ENCODE peak calls at places on chromosomes 4 and X, in four cellular contexts. S, Z, R and H are unnamed samples.

GRCh38 chrX:108420481-108420880 is 17.7 kb downstream of the COL4A6 start:
- DNase-seq in S (no peak), Z (no peak), R (no peak), H (no peak)

GRCh38 chrX:2487366-2487765 is 13.4 kb downstream of the DHRSX start:
- DNase-seq in S (no peak), Z (no peak), R (no peak), H (no peak)

GRCh38 chr4:185254434-185254833 is 45.0 kb downstream of the SNX25 start:
- DNase-seq in S (no peak), Z (no peak), R (no peak), H (no peak)

GRCh38 chrX:67346667-67347066 is 197.2 kb upstream of the AR start:
- DNase-seq in S (no peak), Z (no peak), R (no peak), H (no peak)

GRCh38 chr4:3683744-3684421 is 82.3 kb upstream of the ADRA2C start:
- DNase-seq in S (no peak), Z (no peak), R (no peak), H (no peak)

GRCh38 chrX:108397627-108398392 is 40.4 kb downstream of the COL4A6 start:
- DNase-seq in S (no peak), Z (peak), R (no peak), H (no peak)

GRCh38 chrX:135434258-135435138 is 12.8 kb downstream of the SMIM10L2A start:
- DNase-seq in S (no peak), Z (no peak), R (no peak), H (no peak)

GRCh38 chr4:105022811-105023667 is 123.6 kb upstream of the TET2 start:
- DNase-seq in S (no peak), Z (peak), R (no peak), H (no peak)

GRCh38 chrX:30215357-30215843 is at the start of gene MAGEB2:
- DNase-seq in S (no peak), Z (no peak), R (no peak), H (no peak)

GRCh38 chr4:170089743-170090666 is at the start of gene AADAT:
- DNase-seq in S (peak), Z (peak), R (peak), H (no peak)